ENCODE peak calls at places on chromosomes 6 and 20, in five cellular contexts. One of them, this sample, is unnamed.

GRCh38 chr6:87784690-87785089 is 82.7 kb upstream of the AKIRIN2 start:
- DNase-seq in sigmoid colon: no peak
- DNase-seq in HepG2: peak
- DNase-seq in stomach: no peak
- DNase-seq in ovary: no peak
- DNase-seq in this sample: no peak

GRCh38 chr6:7671076-7671475 is 54.8 kb upstream of the BMP6 start:
- DNase-seq in sigmoid colon: no peak
- DNase-seq in HepG2: no peak
- DNase-seq in stomach: no peak
- DNase-seq in ovary: no peak
- DNase-seq in this sample: no peak

GRCh38 chr6:48412656-48413055 is 301.7 kb upstream of the PTCHD4 start:
- DNase-seq in sigmoid colon: no peak
- DNase-seq in HepG2: no peak
- DNase-seq in stomach: no peak
- DNase-seq in ovary: no peak
- DNase-seq in this sample: no peak

GRCh38 chr6:48486876-48487275 is 375.9 kb upstream of the PTCHD4 start:
- DNase-seq in sigmoid colon: no peak
- DNase-seq in HepG2: no peak
- DNase-seq in stomach: no peak
- DNase-seq in ovary: no peak
- DNase-seq in this sample: no peak

GRCh38 chr20:13817342-13817741 is 32.5 kb downstream of the NDUFAF5 start:
- DNase-seq in sigmoid colon: no peak
- DNase-seq in HepG2: no peak
- DNase-seq in stomach: no peak
- DNase-seq in ovary: no peak
- DNase-seq in this sample: no peak

GRCh38 chr6:105560611-105561066 is 157.8 kb upstream of the PREP start:
- DNase-seq in sigmoid colon: no peak
- DNase-seq in HepG2: no peak
- DNase-seq in stomach: no peak
- DNase-seq in ovary: no peak
- DNase-seq in this sample: no peak

GRCh38 chr6:109290143-109290931 is 91.9 kb downstream of the CD164 start:
- DNase-seq in sigmoid colon: no peak
- DNase-seq in HepG2: no peak
- DNase-seq in stomach: no peak
- DNase-seq in ovary: no peak
- DNase-seq in this sample: no peak

GRCh38 chr6:138609801-138610430 is 110.6 kb upstream of the NHSL1 start:
- DNase-seq in sigmoid colon: no peak
- DNase-seq in HepG2: peak
- DNase-seq in stomach: no peak
- DNase-seq in ovary: no peak
- DNase-seq in this sample: no peak

GRCh38 chr20:41359541-41360011 is 7.0 kb downstream of the EMILIN3 start:
- DNase-seq in sigmoid colon: no peak
- DNase-seq in HepG2: no peak
- DNase-seq in stomach: no peak
- DNase-seq in ovary: no peak
- DNase-seq in this sample: no peak

GRCh38 chr6:88013015-88013414 is 34.6 kb upstream of the SPACA1 start:
- DNase-seq in sigmoid colon: no peak
- DNase-seq in HepG2: no peak
- DNase-seq in stomach: no peak
- DNase-seq in ovary: no peak
- DNase-seq in this sample: no peak

GRCh38 chr6:141956046-141956761 is 176.5 kb upstream of the GJE1 start:
- DNase-seq in sigmoid colon: no peak
- DNase-seq in HepG2: no peak
- DNase-seq in stomach: no peak
- DNase-seq in ovary: no peak
- DNase-seq in this sample: no peak

GRCh38 chr6:79750806-79751205 is 119.7 kb downstream of the SH3BGRL2 start:
- DNase-seq in sigmoid colon: no peak
- DNase-seq in HepG2: no peak
- DNase-seq in stomach: no peak
- DNase-seq in ovary: no peak
- DNase-seq in this sample: no peak

GRCh38 chr6:16764188-16764950 is 3.1 kb upstream of the ATXN1 start:
- DNase-seq in sigmoid colon: no peak
- DNase-seq in HepG2: peak
- DNase-seq in stomach: no peak
- DNase-seq in ovary: no peak
- DNase-seq in this sample: no peak

GRCh38 chr6:137494281-137494966 is at the start of gene OLIG3:
- DNase-seq in sigmoid colon: no peak
- DNase-seq in HepG2: no peak
- DNase-seq in stomach: no peak
- DNase-seq in ovary: no peak
- DNase-seq in this sample: no peak

GRCh38 chr20:32999603-33000250 is 4.5 kb downstream of the SUN5 start:
- DNase-seq in sigmoid colon: no peak
- DNase-seq in HepG2: peak
- DNase-seq in stomach: no peak
- DNase-seq in ovary: no peak
- DNase-seq in this sample: no peak

GRCh38 chr6:153956807-153957206 is 82.2 kb upstream of the OPRM1 start:
- DNase-seq in sigmoid colon: no peak
- DNase-seq in HepG2: no peak
- DNase-seq in stomach: no peak
- DNase-seq in ovary: no peak
- DNase-seq in this sample: no peak

GRCh38 chr20:18543932-18544331 is 23.3 kb upstream of the SMIM26 start:
- DNase-seq in sigmoid colon: no peak
- DNase-seq in HepG2: no peak
- DNase-seq in stomach: peak
- DNase-seq in ovary: no peak
- DNase-seq in this sample: no peak

GRCh38 chr20:19947611-19948264 is 69.4 kb upstream of the NAA20 start:
- DNase-seq in sigmoid colon: no peak
- DNase-seq in HepG2: no peak
- DNase-seq in stomach: peak
- DNase-seq in ovary: no peak
- DNase-seq in this sample: no peak

GRCh38 chr6:137717074-137718073 is 149.7 kb upstream of the TNFAIP3 start:
- DNase-seq in sigmoid colon: no peak
- DNase-seq in HepG2: no peak
- DNase-seq in stomach: no peak
- DNase-seq in ovary: no peak
- DNase-seq in this sample: no peak

GRCh38 chr6:89355511-89356185 is 3.1 kb upstream of the UBE2J1 start:
- DNase-seq in sigmoid colon: no peak
- DNase-seq in HepG2: no peak
- DNase-seq in stomach: no peak
- DNase-seq in ovary: no peak
- DNase-seq in this sample: no peak

GRCh38 chr6:81130969-81131368 is 621.5 kb downstream of the TENT5A start:
- DNase-seq in sigmoid colon: no peak
- DNase-seq in HepG2: no peak
- DNase-seq in stomach: no peak
- DNase-seq in ovary: no peak
- DNase-seq in this sample: no peak

GRCh38 chr20:61487346-61488022 is 235.4 kb downstream of the CDH4 start:
- DNase-seq in sigmoid colon: no peak
- DNase-seq in HepG2: no peak
- DNase-seq in stomach: no peak
- DNase-seq in ovary: no peak
- DNase-seq in this sample: no peak

GRCh38 chr6:111776236-111777189 is 96.7 kb downstream of the FYN start:
- DNase-seq in sigmoid colon: no peak
- DNase-seq in HepG2: no peak
- DNase-seq in stomach: no peak
- DNase-seq in ovary: no peak
- DNase-seq in this sample: no peak

GRCh38 chr6:28580484-28580883 is 54.8 kb downstream of the GPX5 start:
- DNase-seq in sigmoid colon: no peak
- DNase-seq in HepG2: no peak
- DNase-seq in stomach: no peak
- DNase-seq in ovary: no peak
- DNase-seq in this sample: no peak

GRCh38 chr6:26553264-26553738 is 15.1 kb downstream of the HMGN4 start:
- DNase-seq in sigmoid colon: peak
- DNase-seq in HepG2: peak
- DNase-seq in stomach: peak
- DNase-seq in ovary: peak
- DNase-seq in this sample: no peak

GRCh38 chr6:133990321-133990720 is 37.3 kb downstream of the TBPL1 start:
- DNase-seq in sigmoid colon: no peak
- DNase-seq in HepG2: no peak
- DNase-seq in stomach: no peak
- DNase-seq in ovary: no peak
- DNase-seq in this sample: no peak

GRCh38 chr20:38723069-38723981 is 961 bp upstream of the SLC32A1 start:
- DNase-seq in sigmoid colon: no peak
- DNase-seq in HepG2: no peak
- DNase-seq in stomach: no peak
- DNase-seq in ovary: no peak
- DNase-seq in this sample: no peak

GRCh38 chr20:12383770-12384304 is 466.1 kb downstream of the BTBD3 start:
- DNase-seq in sigmoid colon: no peak
- DNase-seq in HepG2: no peak
- DNase-seq in stomach: no peak
- DNase-seq in ovary: no peak
- DNase-seq in this sample: no peak

GRCh38 chr20:12699374-12700228 is 309.2 kb upstream of the SPTLC3 start:
- DNase-seq in sigmoid colon: no peak
- DNase-seq in HepG2: no peak
- DNase-seq in stomach: no peak
- DNase-seq in ovary: no peak
- DNase-seq in this sample: no peak

GRCh38 chr6:33675968-33676367 is 35.5 kb downstream of the UQCC2 start:
- DNase-seq in sigmoid colon: no peak
- DNase-seq in HepG2: no peak
- DNase-seq in stomach: no peak
- DNase-seq in ovary: no peak
- DNase-seq in this sample: no peak
- TF ChIP-seq EP300 in sigmoid colon: no peak
- TF ChIP-seq EP300 in HepG2: no peak
- TF ChIP-seq EP300 in stomach: no peak
- TF ChIP-seq EP300 in ovary: no peak
- TF ChIP-seq EP300 in this sample: no peak

GRCh38 chr6:117534974-117535373 is 52.5 kb downstream of the DCBLD1 start:
- DNase-seq in sigmoid colon: no peak
- DNase-seq in HepG2: no peak
- DNase-seq in stomach: no peak
- DNase-seq in ovary: no peak
- DNase-seq in this sample: no peak

GRCh38 chr6:117531758-117532276 is 49.3 kb downstream of the DCBLD1 start:
- DNase-seq in sigmoid colon: no peak
- DNase-seq in HepG2: no peak
- DNase-seq in stomach: no peak
- DNase-seq in ovary: no peak
- DNase-seq in this sample: no peak

GRCh38 chr6:117530467-117531242 is 48.2 kb downstream of the DCBLD1 start:
- DNase-seq in sigmoid colon: no peak
- DNase-seq in HepG2: no peak
- DNase-seq in stomach: no peak
- DNase-seq in ovary: no peak
- DNase-seq in this sample: no peak

GRCh38 chr6:117533775-117534174 is 51.3 kb downstream of the DCBLD1 start:
- DNase-seq in sigmoid colon: no peak
- DNase-seq in HepG2: no peak
- DNase-seq in stomach: no peak
- DNase-seq in ovary: no peak
- DNase-seq in this sample: no peak

DNA sequence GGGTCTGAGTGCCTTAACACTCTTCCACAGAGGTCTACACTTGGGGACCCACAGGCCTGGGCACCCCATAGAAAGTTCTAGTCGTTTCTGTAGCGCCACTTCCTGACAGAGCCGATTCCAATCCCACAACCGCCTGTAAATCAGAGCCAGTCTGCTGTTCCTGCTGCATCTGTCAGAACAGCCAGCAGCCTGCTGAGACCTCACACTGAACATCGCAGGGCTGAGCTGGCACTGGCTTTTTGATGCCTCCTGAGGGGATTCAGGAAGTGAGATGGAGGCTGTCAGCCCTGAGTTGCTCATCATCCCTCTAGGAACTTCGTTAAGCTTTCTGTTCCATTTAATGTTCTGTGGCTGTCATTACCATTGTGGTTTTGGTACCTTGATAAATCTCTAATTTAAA is 48.9 kb downstream of the DCBLD1 start:
- DNase-seq in sigmoid colon: no peak
- DNase-seq in HepG2: no peak
- DNase-seq in stomach: no peak
- DNase-seq in ovary: no peak
- DNase-seq in this sample: no peak
- H3K27ac ChIP-seq in sigmoid colon: no peak
- H3K27ac ChIP-seq in HepG2: no peak
- H3K27ac ChIP-seq in stomach: no peak
- H3K27ac ChIP-seq in ovary: no peak
- H3K27ac ChIP-seq in this sample: no peak

GRCh38 chr6:40743690-40744446 is 156.7 kb upstream of the LRFN2 start:
- DNase-seq in sigmoid colon: no peak
- DNase-seq in HepG2: no peak
- DNase-seq in stomach: no peak
- DNase-seq in ovary: no peak
- DNase-seq in this sample: no peak
- TF ChIP-seq CTCF in sigmoid colon: no peak
- TF ChIP-seq CTCF in HepG2: no peak
- TF ChIP-seq CTCF in stomach: no peak
- TF ChIP-seq CTCF in ovary: no peak
- TF ChIP-seq CTCF in this sample: no peak

GRCh38 chr6:13528232-13528631 is 40.8 kb upstream of the GFOD1 start:
- DNase-seq in sigmoid colon: no peak
- DNase-seq in HepG2: no peak
- DNase-seq in stomach: no peak
- DNase-seq in ovary: no peak
- DNase-seq in this sample: no peak

GRCh38 chr6:13528777-13529343 is 41.5 kb upstream of the GFOD1 start:
- DNase-seq in sigmoid colon: no peak
- DNase-seq in HepG2: no peak
- DNase-seq in stomach: no peak
- DNase-seq in ovary: no peak
- DNase-seq in this sample: no peak

GRCh38 chr6:13526339-13526717 is 38.9 kb upstream of the GFOD1 start:
- DNase-seq in sigmoid colon: no peak
- DNase-seq in HepG2: no peak
- DNase-seq in stomach: no peak
- DNase-seq in ovary: no peak
- DNase-seq in this sample: no peak

GRCh38 chr6:13526718-13527668 is 39.6 kb upstream of the GFOD1 start:
- DNase-seq in sigmoid colon: peak
- DNase-seq in HepG2: no peak
- DNase-seq in stomach: no peak
- DNase-seq in ovary: peak
- DNase-seq in this sample: no peak

DNA sequence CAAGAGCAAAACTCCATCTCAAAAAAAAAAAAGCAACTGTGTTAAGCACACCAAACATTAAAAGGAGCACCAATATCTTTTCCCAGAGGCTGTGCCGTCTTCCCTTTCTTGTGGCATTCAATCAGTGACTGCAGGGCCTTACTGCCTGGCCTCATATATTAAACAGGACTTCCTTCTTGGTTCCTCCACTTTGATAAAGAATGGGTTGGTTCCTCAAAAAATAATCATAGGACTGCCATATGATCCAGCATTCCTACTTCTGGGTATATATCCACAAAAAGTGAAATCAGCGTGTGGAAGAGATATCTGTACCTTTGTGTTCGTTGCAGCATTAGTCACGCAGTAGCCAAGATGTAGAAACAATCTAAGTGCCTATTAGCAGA is 40.3 kb upstream of the GFOD1 start:
- DNase-seq in sigmoid colon: no peak
- DNase-seq in HepG2: no peak
- DNase-seq in stomach: no peak
- DNase-seq in ovary: no peak
- DNase-seq in this sample: no peak
- TF ChIP-seq EP300 in sigmoid colon: no peak
- TF ChIP-seq EP300 in HepG2: no peak
- TF ChIP-seq EP300 in stomach: no peak
- TF ChIP-seq EP300 in ovary: no peak
- TF ChIP-seq EP300 in this sample: no peak

This sample was measured in suprapubic skin.